ENCODE peak calls at places on chromosome 20, in six cellular contexts. One of them, this sample, is unnamed.

GRCh38 chr20:50371878-50372769 is 138.1 kb upstream of the PTPN1 start:
- DNase-seq in neural crest cell: no peak
- DNase-seq in IMR-90: peak
- DNase-seq in stimulated activated CD4-positive, alpha-beta T cell treated with anti-CD3 and anti-CD28 coated beads, Interleukin-4, amount 100 ng/mL, for 48 hours: no peak
- DNase-seq in CD4-positive, alpha-beta T cell: no peak
- DNase-seq in HT-29: peak
- DNase-seq in this sample: no peak

GRCh38 chr20:58308680-58309527 is 611 bp upstream of the RAB22A start:
- DNase-seq in IMR-90: peak
- DNase-seq in stimulated activated CD4-positive, alpha-beta T cell treated with anti-CD3 and anti-CD28 coated beads, Interleukin-4, amount 100 ng/mL, for 48 hours: no peak
- DNase-seq in CD4-positive, alpha-beta T cell: peak
- DNase-seq in HT-29: peak
- DNase-seq in neural crest cell: peak
- DNase-seq in this sample: peak

GRCh38 chr20:37228111-37228510 is 33.5 kb downstream of the GHRH start:
- DNase-seq in CD4-positive, alpha-beta T cell: no peak
- DNase-seq in IMR-90: no peak
- DNase-seq in HT-29: no peak
- DNase-seq in neural crest cell: no peak
- DNase-seq in stimulated activated CD4-positive, alpha-beta T cell treated with anti-CD3 and anti-CD28 coated beads, Interleukin-4, amount 100 ng/mL, for 48 hours: no peak
- DNase-seq in this sample: no peak

GRCh38 chr20:2800590-2801458 is at the start of gene CPXM1:
- DNase-seq in IMR-90: no peak
- DNase-seq in CD4-positive, alpha-beta T cell: no peak
- DNase-seq in neural crest cell: peak
- DNase-seq in HT-29: no peak
- DNase-seq in stimulated activated CD4-positive, alpha-beta T cell treated with anti-CD3 and anti-CD28 coated beads, Interleukin-4, amount 100 ng/mL, for 48 hours: no peak
- DNase-seq in this sample: no peak

GRCh38 chr20:48984575-48985219 is 61.4 kb upstream of the CSE1L start:
- DNase-seq in HT-29: no peak
- DNase-seq in IMR-90: no peak
- DNase-seq in stimulated activated CD4-positive, alpha-beta T cell treated with anti-CD3 and anti-CD28 coated beads, Interleukin-4, amount 100 ng/mL, for 48 hours: no peak
- DNase-seq in neural crest cell: no peak
- DNase-seq in CD4-positive, alpha-beta T cell: no peak
- DNase-seq in this sample: no peak

GRCh38 chr20:2631228-2631627 is 21.2 kb upstream of the NOP56 start:
- DNase-seq in CD4-positive, alpha-beta T cell: no peak
- DNase-seq in neural crest cell: no peak
- DNase-seq in IMR-90: no peak
- DNase-seq in HT-29: peak
- DNase-seq in stimulated activated CD4-positive, alpha-beta T cell treated with anti-CD3 and anti-CD28 coated beads, Interleukin-4, amount 100 ng/mL, for 48 hours: no peak
- DNase-seq in this sample: peak

GRCh38 chr20:54680872-54681297 is 205.5 kb downstream of the DOK5 start:
- DNase-seq in stimulated activated CD4-positive, alpha-beta T cell treated with anti-CD3 and anti-CD28 coated beads, Interleukin-4, amount 100 ng/mL, for 48 hours: peak
- DNase-seq in HT-29: peak
- DNase-seq in IMR-90: peak
- DNase-seq in CD4-positive, alpha-beta T cell: no peak
- DNase-seq in neural crest cell: peak
- DNase-seq in this sample: peak

GRCh38 chr20:52438326-52438963 is 246.9 kb upstream of the ZFP64 start:
- DNase-seq in CD4-positive, alpha-beta T cell: no peak
- DNase-seq in IMR-90: no peak
- DNase-seq in neural crest cell: no peak
- DNase-seq in HT-29: no peak
- DNase-seq in stimulated activated CD4-positive, alpha-beta T cell treated with anti-CD3 and anti-CD28 coated beads, Interleukin-4, amount 100 ng/mL, for 48 hours: no peak
- DNase-seq in this sample: no peak

GRCh38 chr20:62641749-62642665 is at the start of gene SLCO4A1:
- DNase-seq in HT-29: peak
- DNase-seq in stimulated activated CD4-positive, alpha-beta T cell treated with anti-CD3 and anti-CD28 coated beads, Interleukin-4, amount 100 ng/mL, for 48 hours: peak
- DNase-seq in CD4-positive, alpha-beta T cell: peak
- DNase-seq in IMR-90: peak
- DNase-seq in neural crest cell: peak
- DNase-seq in this sample: peak

GRCh38 chr20:54132612-54133433 is 41.0 kb downstream of the CYP24A1 start:
- DNase-seq in IMR-90: peak
- DNase-seq in stimulated activated CD4-positive, alpha-beta T cell treated with anti-CD3 and anti-CD28 coated beads, Interleukin-4, amount 100 ng/mL, for 48 hours: no peak
- DNase-seq in HT-29: peak
- DNase-seq in neural crest cell: no peak
- DNase-seq in CD4-positive, alpha-beta T cell: no peak
- DNase-seq in this sample: peak

GRCh38 chr20:19807901-19808300 is 49.8 kb downstream of the RIN2 start:
- DNase-seq in HT-29: no peak
- DNase-seq in IMR-90: peak
- DNase-seq in neural crest cell: no peak
- DNase-seq in CD4-positive, alpha-beta T cell: no peak
- DNase-seq in stimulated activated CD4-positive, alpha-beta T cell treated with anti-CD3 and anti-CD28 coated beads, Interleukin-4, amount 100 ng/mL, for 48 hours: no peak
- DNase-seq in this sample: no peak

GRCh38 chr20:19764207-19764606 is 6.1 kb downstream of the RIN2 start:
- DNase-seq in CD4-positive, alpha-beta T cell: no peak
- DNase-seq in IMR-90: peak
- DNase-seq in neural crest cell: no peak
- DNase-seq in stimulated activated CD4-positive, alpha-beta T cell treated with anti-CD3 and anti-CD28 coated beads, Interleukin-4, amount 100 ng/mL, for 48 hours: no peak
- DNase-seq in HT-29: no peak
- DNase-seq in this sample: no peak

GRCh38 chr20:56414842-56415765 is 3.0 kb downstream of the CASS4 start:
- DNase-seq in neural crest cell: no peak
- DNase-seq in CD4-positive, alpha-beta T cell: peak
- DNase-seq in IMR-90: peak
- DNase-seq in stimulated activated CD4-positive, alpha-beta T cell treated with anti-CD3 and anti-CD28 coated beads, Interleukin-4, amount 100 ng/mL, for 48 hours: peak
- DNase-seq in HT-29: no peak
- DNase-seq in this sample: no peak

GRCh38 chr20:59039233-59039632 is 3.4 kb downstream of the PRELID3B start:
- DNase-seq in HT-29: no peak
- DNase-seq in neural crest cell: no peak
- DNase-seq in IMR-90: peak
- DNase-seq in stimulated activated CD4-positive, alpha-beta T cell treated with anti-CD3 and anti-CD28 coated beads, Interleukin-4, amount 100 ng/mL, for 48 hours: no peak
- DNase-seq in CD4-positive, alpha-beta T cell: no peak
- DNase-seq in this sample: no peak

GRCh38 chr20:10074513-10074912 is 39.7 kb downstream of the ANKEF1 start:
- DNase-seq in CD4-positive, alpha-beta T cell: no peak
- DNase-seq in stimulated activated CD4-positive, alpha-beta T cell treated with anti-CD3 and anti-CD28 coated beads, Interleukin-4, amount 100 ng/mL, for 48 hours: no peak
- DNase-seq in IMR-90: peak
- DNase-seq in neural crest cell: no peak
- DNase-seq in HT-29: peak
- DNase-seq in this sample: peak

GRCh38 chr20:31760457-31761240 is 21.6 kb downstream of the TPX2 start:
- DNase-seq in CD4-positive, alpha-beta T cell: no peak
- DNase-seq in stimulated activated CD4-positive, alpha-beta T cell treated with anti-CD3 and anti-CD28 coated beads, Interleukin-4, amount 100 ng/mL, for 48 hours: no peak
- DNase-seq in HT-29: no peak
- DNase-seq in neural crest cell: no peak
- DNase-seq in IMR-90: peak
- DNase-seq in this sample: no peak

GRCh38 chr20:39298566-39299501 is 336.7 kb downstream of the DHX35 start:
- DNase-seq in CD4-positive, alpha-beta T cell: no peak
- DNase-seq in IMR-90: no peak
- DNase-seq in stimulated activated CD4-positive, alpha-beta T cell treated with anti-CD3 and anti-CD28 coated beads, Interleukin-4, amount 100 ng/mL, for 48 hours: no peak
- DNase-seq in HT-29: no peak
- DNase-seq in neural crest cell: no peak
- DNase-seq in this sample: no peak

GRCh38 chr20:13455713-13456112 is 183.0 kb downstream of the TASP1 start:
- DNase-seq in HT-29: no peak
- DNase-seq in neural crest cell: no peak
- DNase-seq in IMR-90: peak
- DNase-seq in CD4-positive, alpha-beta T cell: no peak
- DNase-seq in stimulated activated CD4-positive, alpha-beta T cell treated with anti-CD3 and anti-CD28 coated beads, Interleukin-4, amount 100 ng/mL, for 48 hours: no peak
- DNase-seq in this sample: no peak

GRCh38 chr20:18137412-18138265 is at the start of the genes KAT14 and PET117:
- DNase-seq in stimulated activated CD4-positive, alpha-beta T cell treated with anti-CD3 and anti-CD28 coated beads, Interleukin-4, amount 100 ng/mL, for 48 hours: peak
- DNase-seq in IMR-90: peak
- DNase-seq in HT-29: peak
- DNase-seq in neural crest cell: peak
- DNase-seq in CD4-positive, alpha-beta T cell: peak
- DNase-seq in this sample: peak

GRCh38 chr20:60326821-60327220 is 368.6 kb downstream of the CDH26 start:
- DNase-seq in CD4-positive, alpha-beta T cell: no peak
- DNase-seq in stimulated activated CD4-positive, alpha-beta T cell treated with anti-CD3 and anti-CD28 coated beads, Interleukin-4, amount 100 ng/mL, for 48 hours: no peak
- DNase-seq in HT-29: no peak
- DNase-seq in neural crest cell: no peak
- DNase-seq in IMR-90: no peak
- DNase-seq in this sample: no peak

GRCh38 chr20:19004975-19005374 is 191.4 kb downstream of the SCP2D1 start:
- DNase-seq in IMR-90: no peak
- DNase-seq in HT-29: no peak
- DNase-seq in stimulated activated CD4-positive, alpha-beta T cell treated with anti-CD3 and anti-CD28 coated beads, Interleukin-4, amount 100 ng/mL, for 48 hours: no peak
- DNase-seq in neural crest cell: no peak
- DNase-seq in CD4-positive, alpha-beta T cell: no peak
- DNase-seq in this sample: no peak